ENCODE peak calls at places on chromosomes 3 and 15, in six cellular contexts. One of them, this sample, is unnamed.
A peak's percentile ranks its signal among the peaks of the same experiment; 100 is the strongest.

GRCh38 chr3:46065294-46065705 is 38.0 kb upstream of the XCR1 start:
- DNase-seq in EH: no peak
- DNase-seq in upper lobe of right lung: no peak
- DNase-seq in ureter: peak; percentile 62
- DNase-seq in effector memory CD4-positive, alpha-beta T cell: peak; percentile 83
- DNase-seq in AG20443: no peak
- DNase-seq in this sample: peak; percentile 65

GRCh38 chr15:72173864-72174550 is 23.6 kb downstream of the GRAMD2A start:
- DNase-seq in EH: no peak
- DNase-seq in upper lobe of right lung: no peak
- DNase-seq in ureter: no peak
- DNase-seq in effector memory CD4-positive, alpha-beta T cell: no peak
- DNase-seq in AG20443: no peak
- DNase-seq in this sample: no peak

GRCh38 chr15:32884136-32884535 is 166.3 kb downstream of the GREM1 start:
- DNase-seq in EH: peak; percentile 65
- DNase-seq in upper lobe of right lung: no peak
- DNase-seq in ureter: no peak
- DNase-seq in effector memory CD4-positive, alpha-beta T cell: no peak
- DNase-seq in AG20443: no peak
- DNase-seq in this sample: no peak

GRCh38 chr3:69558912-69559311 is 173.0 kb upstream of the FRMD4B start:
- DNase-seq in EH: peak; percentile 32
- DNase-seq in upper lobe of right lung: no peak
- DNase-seq in ureter: peak; percentile 71
- DNase-seq in effector memory CD4-positive, alpha-beta T cell: no peak
- DNase-seq in AG20443: no peak
- DNase-seq in this sample: no peak

GRCh38 chr3:187473778-187474406 is 105.7 kb downstream of the RTP4 start:
- DNase-seq in EH: no peak
- DNase-seq in upper lobe of right lung: no peak
- DNase-seq in ureter: no peak
- DNase-seq in effector memory CD4-positive, alpha-beta T cell: no peak
- DNase-seq in AG20443: no peak
- DNase-seq in this sample: no peak

GRCh38 chr15:66865622-66866611 is 163.9 kb downstream of the SMAD6 start:
- DNase-seq in EH: no peak
- DNase-seq in upper lobe of right lung: no peak
- DNase-seq in ureter: peak; percentile 43
- DNase-seq in effector memory CD4-positive, alpha-beta T cell: no peak
- DNase-seq in AG20443: no peak
- DNase-seq in this sample: no peak

GRCh38 chr3:8077126-8077525 is 424.5 kb upstream of the LMCD1 start:
- DNase-seq in EH: no peak
- DNase-seq in upper lobe of right lung: no peak
- DNase-seq in ureter: no peak
- DNase-seq in effector memory CD4-positive, alpha-beta T cell: no peak
- DNase-seq in AG20443: no peak
- DNase-seq in this sample: no peak

GRCh38 chr15:101232677-101233076 is 19.2 kb downstream of the CHSY1 start:
- DNase-seq in EH: no peak
- DNase-seq in upper lobe of right lung: no peak
- DNase-seq in ureter: no peak
- DNase-seq in effector memory CD4-positive, alpha-beta T cell: no peak
- DNase-seq in AG20443: no peak
- DNase-seq in this sample: no peak